ENCODE peak calls at places on chromosomes 3 and 15, in six cellular contexts. Q is GM12878, G is A549, L is upper lobe of left lung, N is K562, D is HepG2. U is an unnamed sample. For H3K4me1, the result is how much of the 10 kb centered on the place peaks cover.

GRCh38 chr15:42264790-42265189 is 8.2 kb upstream of the GANC start:
- ATAC-seq in L (no peak), N (no peak), D (no peak), Q (no peak), G (no peak), U (no peak)

GRCh38 chr15:97224191-97224641 is 736.3 kb upstream of the ARRDC4 start:
- ATAC-seq in N (no peak), G (no peak), L (no peak), D (no peak), Q (no peak), U (no peak)

GRCh38 chr15:85458764-85459163 is 78.4 kb downstream of the AKAP13 start:
- ATAC-seq in D (no peak), N (no peak), G (peak), Q (no peak), L (no peak), U (no peak)

GRCh38 chr3:7546219-7546618 is 685.3 kb downstream of the GRM7 start:
- ATAC-seq in N (no peak), Q (no peak), G (no peak), L (no peak), D (no peak), U (no peak)

GRCh38 chr3:128767351-128767750 is 41.4 kb downstream of the RAB7A start:
- ATAC-seq in Q (no peak), D (no peak), G (no peak), L (no peak), N (no peak), U (no peak)

GRCh38 chr15:68402432-68403160 is 29.4 kb downstream of the ITGA11 start:
- ATAC-seq in D (no peak), L (peak), G (no peak), Q (no peak), N (no peak), U (no peak)

GRCh38 chr15:71746719-71747118 is 63.6 kb upstream of the NR2E3 start:
- ATAC-seq in L (no peak), Q (no peak), N (no peak), D (peak), G (no peak), U (no peak)

GRCh38 chr3:138470687-138471086 is 36.3 kb downstream of the ESYT3 start:
- ATAC-seq in Q (no peak), G (no peak), N (no peak), L (no peak), D (no peak), U (no peak)

GRCh38 chr3:184362668-184363540 is 1.4 kb downstream of the POLR2H start:
- ATAC-seq in N (peak), D (peak), G (peak), Q (peak), L (peak), U (peak)
- TF ChIP-seq EP300 in N (no peak), D (peak), G (no peak), Q (no peak), L (no peak), U (no peak)

GRCh38 chr15:78071378-78071777 is 6.1 kb downstream of the TBC1D2B start:
- ATAC-seq in N (no peak), Q (no peak), D (no peak), G (no peak), L (no peak), U (no peak)

GRCh38 chr15:78072080-78072892 is 5.2 kb downstream of the TBC1D2B start:
- ATAC-seq in L (no peak), Q (no peak), D (peak), N (no peak), G (no peak), U (peak)

GRCh38 chr15:78075490-78076230 is 1.9 kb downstream of the TBC1D2B start:
- ATAC-seq in D (peak), Q (peak), L (peak), G (peak), N (peak), U (peak)

GRCh38 chr15:78070049-78070698 is 7.3 kb downstream of the TBC1D2B start:
- ATAC-seq in G (no peak), L (no peak), Q (no peak), N (peak), D (no peak), U (no peak)

DNA sequence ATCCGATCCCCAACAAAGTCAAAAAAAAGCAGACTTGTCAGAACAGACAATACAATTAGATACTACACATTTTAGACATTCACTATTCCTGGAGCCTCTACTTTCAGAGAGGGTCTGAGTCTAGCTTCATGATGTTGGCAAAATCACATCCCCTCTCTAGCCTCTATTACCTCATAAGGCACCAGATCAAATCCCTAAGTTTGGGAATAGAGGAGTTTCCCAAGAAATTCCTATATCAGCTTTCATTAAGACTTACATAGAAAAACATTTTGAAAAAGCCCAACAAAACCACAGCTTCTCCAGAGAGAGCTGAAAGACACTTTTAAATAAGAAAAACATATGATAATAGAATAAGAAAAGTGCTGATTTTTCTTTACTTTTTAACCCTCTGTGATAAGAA is 4.5 kb downstream of the TBC1D2B start:
- ATAC-seq in Q (no peak), D (no peak), L (no peak), G (no peak), N (no peak), U (no peak)
- H3K4me1 ChIP-seq in Q (under half), D (half or more), L (half or more), G (under half), N (under half), U (half or more)

GRCh38 chr3:150217691-150218090 is 190.4 kb upstream of the TSC22D2 start:
- ATAC-seq in L (no peak), D (no peak), N (no peak), G (no peak), Q (no peak), U (no peak)

GRCh38 chr3:150215616-150216015 is 192.5 kb upstream of the TSC22D2 start:
- ATAC-seq in G (no peak), D (no peak), Q (no peak), N (no peak), L (no peak), U (no peak)

GRCh38 chr3:150216866-150217600 is 191.1 kb upstream of the TSC22D2 start:
- ATAC-seq in N (no peak), G (no peak), Q (no peak), L (no peak), D (no peak), U (no peak)

GRCh38 chr3:150218236-150218635 is 189.9 kb upstream of the TSC22D2 start:
- ATAC-seq in L (no peak), Q (no peak), D (no peak), N (no peak), G (no peak), U (no peak)

GRCh38 chr3:150216041-150216811 is 191.9 kb upstream of the TSC22D2 start:
- ATAC-seq in D (no peak), Q (no peak), G (no peak), N (no peak), L (no peak), U (peak)
- H3K27ac ChIP-seq in D (no peak), Q (no peak), G (no peak), N (no peak), L (no peak), U (peak)

DNA sequence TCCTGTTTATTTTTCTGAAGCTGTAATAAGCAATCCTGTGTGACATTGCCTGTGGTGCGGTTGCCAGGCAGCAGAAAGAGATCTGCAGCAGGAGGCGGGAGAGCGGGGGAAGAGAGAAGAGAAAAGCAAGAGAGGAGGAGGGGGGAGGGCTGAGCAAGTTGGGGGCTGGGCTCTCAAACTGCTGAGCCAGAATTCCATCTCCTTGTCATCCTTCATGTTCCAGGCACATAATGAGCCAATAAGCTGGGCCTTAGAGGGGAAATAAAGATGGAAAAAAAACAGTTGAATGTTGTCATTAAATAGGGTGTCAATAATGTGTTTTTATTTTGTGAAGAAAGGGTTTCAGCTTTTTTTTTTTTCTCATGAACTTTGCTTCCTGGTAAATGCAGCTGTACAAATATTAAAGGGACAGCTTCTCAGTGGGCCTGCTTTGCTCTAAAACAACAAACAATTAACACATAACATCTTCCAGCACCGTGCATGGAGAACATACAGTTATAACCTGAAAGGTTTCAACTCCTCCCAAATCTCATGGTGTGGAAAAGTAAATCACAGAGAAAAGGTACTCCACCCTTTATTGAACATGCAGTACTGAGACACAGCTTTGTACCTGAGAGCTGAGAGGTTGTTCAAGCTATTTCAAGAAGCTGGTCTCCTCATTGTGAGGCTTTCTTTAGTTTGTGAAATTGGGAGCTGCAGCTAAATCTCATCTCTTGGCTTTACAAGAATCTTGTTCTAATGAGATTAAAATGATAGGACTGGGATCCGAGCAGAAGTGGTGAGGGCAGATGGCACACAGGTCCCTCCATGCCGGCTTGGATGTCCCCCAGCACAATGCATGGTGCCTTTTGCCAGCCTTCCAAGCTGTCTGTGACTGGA is 451.1 kb upstream of the KCNMB2 start:
- ATAC-seq in G (peak), Q (no peak), L (peak), N (no peak), D (peak), U (peak)
- TF ChIP-seq EP300 in G (no peak), Q (no peak), L (no peak), N (no peak), D (no peak), U (no peak)

DNA sequence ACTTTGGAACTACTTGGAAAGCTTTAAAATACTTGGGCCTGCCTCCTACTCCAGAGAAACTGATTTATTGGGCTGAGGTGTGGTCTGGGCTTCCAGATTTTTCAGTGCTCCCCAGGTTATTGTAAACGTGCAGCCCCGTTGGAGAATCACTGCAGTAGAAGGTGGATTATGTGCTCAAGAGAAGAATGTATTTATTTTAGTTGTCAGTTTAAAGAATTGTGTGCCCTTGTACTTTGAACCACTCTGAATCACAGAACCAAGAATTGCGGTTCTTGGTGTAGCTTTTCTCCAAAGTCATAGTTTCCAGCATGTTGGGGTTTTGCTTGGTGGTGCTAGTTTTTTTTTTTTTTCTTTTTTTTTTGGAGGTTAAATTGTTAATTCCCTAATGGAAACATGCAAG is 1.6 kb downstream of the TATDN2 start:
- ATAC-seq in N (no peak), D (no peak), G (no peak), Q (no peak), L (no peak), U (no peak)
- H3K4me1 ChIP-seq in N (under half), D (half or more), G (under half), Q (under half), L (under half), U (under half)

GRCh38 chr3:188976407-188976806 is 195.4 kb upstream of the TPRG1 start:
- ATAC-seq in Q (no peak), G (no peak), N (no peak), D (no peak), L (no peak), U (no peak)

GRCh38 chr3:188978772-188979171 is 193.0 kb upstream of the TPRG1 start:
- ATAC-seq in Q (no peak), L (no peak), D (peak), G (peak), N (no peak), U (peak)

GRCh38 chr3:188975612-188976314 is 196.0 kb upstream of the TPRG1 start:
- ATAC-seq in Q (no peak), N (no peak), L (no peak), G (no peak), D (no peak), U (no peak)

GRCh38 chr3:188972313-188972712 is 199.5 kb upstream of the TPRG1 start:
- ATAC-seq in Q (no peak), D (no peak), G (no peak), N (no peak), L (no peak), U (no peak)

GRCh38 chr3:188974856-188975611 is 196.7 kb upstream of the TPRG1 start:
- ATAC-seq in D (no peak), L (peak), N (no peak), G (no peak), Q (no peak), U (no peak)
- H3K27ac ChIP-seq in D (no peak), L (peak), N (no peak), G (no peak), Q (no peak), U (no peak)

GRCh38 chr3:48989796-48990635 is at the start of gene P4HTM:
- ATAC-seq in G (peak), Q (peak), N (peak), L (peak), D (no peak), U (peak)
- TF ChIP-seq EP300 in G (no peak), Q (no peak), N (peak), L (no peak), D (no peak), U (no peak)

U was measured in gastroesophageal sphincter.